ENCODE peak calls at places on chromosomes 16 and 17, in ten cellular contexts. I, X, F, V, Y, N, B, K, P and D are unnamed samples.

GRCh38 chr17:48639136-48639535 is 13.0 kb upstream of the HOXB9 start:
- DNase-seq in B (no peak), F (no peak), Y (no peak), P (no peak), K (no peak), V (no peak), N (no peak), X (no peak), I (no peak), D (no peak)

GRCh38 chr16:68786685-68787418 is 49.8 kb downstream of the CDH1 start:
- DNase-seq in P (no peak), I (peak; percentile 22), F (no peak), X (peak; percentile 89), Y (no peak), K (no peak), B (no peak), V (peak; percentile 41), N (no peak), D (no peak)

GRCh38 chr17:72305472-72305871 is 184.7 kb downstream of the SOX9 start:
- DNase-seq in F (no peak), X (no peak), V (no peak), I (no peak), B (no peak), P (no peak), K (no peak), Y (no peak), N (no peak), D (no peak)

GRCh38 chr17:28916302-28916934 is 13.5 kb upstream of the DHRS13 start:
- DNase-seq in X (peak; percentile 71), P (peak; percentile 50), B (no peak), N (peak; percentile 63), V (no peak), F (no peak), Y (no peak), K (peak; percentile 60), I (peak; percentile 36), D (no peak)

GRCh38 chr16:80804451-80805383 is at the start of gene CDYL2:
- DNase-seq in I (no peak), V (no peak), K (peak; percentile 65), P (no peak), Y (no peak), B (peak; percentile 77), N (peak; percentile 28), F (peak; percentile 80), X (peak; percentile 69), D (peak; percentile 70)

GRCh38 chr16:30180741-30181140 is 2.7 kb upstream of the CORO1A start:
- DNase-seq in P (no peak), F (no peak), I (no peak), Y (no peak), N (no peak), K (no peak), B (no peak), V (no peak), X (no peak), D (no peak)

GRCh38 chr17:6639651-6640535 is 618 bp downstream of the KIAA0753 start:
- DNase-seq in V (no peak), K (no peak), F (peak; percentile 73), X (peak; percentile 41), N (no peak), I (no peak), Y (no peak), B (no peak), P (peak; percentile 7), D (no peak)

GRCh38 chr17:27315322-27315721 is 21.4 kb downstream of the WSB1 start:
- DNase-seq in P (no peak), K (peak; percentile 67), N (no peak), Y (peak; percentile 75), X (peak; percentile 69), V (no peak), B (no peak), F (peak; percentile 85), I (peak; percentile 84), D (no peak)

GRCh38 chr16:47732806-47733150 is 271.6 kb downstream of the PHKB start:
- DNase-seq in I (no peak), P (peak; percentile 77), Y (no peak), B (no peak), N (peak; percentile 11), K (no peak), V (no peak), X (no peak), F (no peak), D (no peak)

DNA sequence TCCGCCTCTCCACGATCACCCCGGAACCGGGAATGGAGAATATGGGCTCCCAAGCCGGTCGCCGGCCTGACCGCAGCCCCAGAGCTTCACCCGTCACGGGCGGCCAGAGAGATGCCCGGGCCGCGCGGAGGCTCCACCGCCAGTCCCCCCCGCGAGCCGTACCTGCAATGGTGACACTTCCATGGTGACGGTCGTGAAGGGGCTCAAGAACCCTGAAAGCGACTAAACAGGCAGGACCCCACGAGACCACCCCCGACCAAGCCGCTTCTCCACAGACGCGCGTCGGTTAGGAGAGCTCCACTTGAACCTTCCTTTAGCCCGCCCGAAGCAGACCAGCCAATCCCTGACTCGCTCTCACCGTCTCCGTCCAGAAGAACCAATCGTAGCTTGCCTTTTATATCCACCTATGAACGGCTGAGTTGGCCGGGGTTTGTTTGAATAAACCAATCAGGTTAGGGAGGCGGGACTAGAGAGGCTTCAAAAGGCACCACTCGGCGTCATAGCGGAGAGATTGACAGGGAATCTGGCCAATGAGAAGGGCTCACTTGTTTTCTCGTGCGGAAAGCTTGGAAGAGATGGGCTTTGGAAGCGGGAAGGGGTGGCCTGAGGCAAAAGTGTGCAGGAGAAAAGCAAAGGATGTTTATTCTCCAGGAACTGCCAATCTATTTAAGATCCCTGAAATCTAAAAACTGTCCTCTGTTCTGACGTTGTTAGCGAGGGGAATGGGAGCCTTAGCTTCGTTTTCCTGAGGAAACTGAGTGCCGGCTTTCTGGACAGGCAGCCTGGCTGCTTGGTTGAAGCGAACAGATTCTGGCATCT is at the start of gene TOP2A:
- DNase-seq in N (peak; percentile 100), X (peak; percentile 98), B (peak; percentile 97), K (peak; percentile 99), P (peak; percentile 100), V (peak; percentile 100), Y (peak; percentile 98), F (peak; percentile 88), I (peak; percentile 97), D (peak; percentile 98)
- TF ChIP-seq POLR2A in N (peak; percentile 62), X (no peak), B (peak; percentile 78), K (no peak), P (peak; percentile 67), V (no peak), Y (no peak), F (no peak), I (no peak), D (peak; percentile 79)

DNA sequence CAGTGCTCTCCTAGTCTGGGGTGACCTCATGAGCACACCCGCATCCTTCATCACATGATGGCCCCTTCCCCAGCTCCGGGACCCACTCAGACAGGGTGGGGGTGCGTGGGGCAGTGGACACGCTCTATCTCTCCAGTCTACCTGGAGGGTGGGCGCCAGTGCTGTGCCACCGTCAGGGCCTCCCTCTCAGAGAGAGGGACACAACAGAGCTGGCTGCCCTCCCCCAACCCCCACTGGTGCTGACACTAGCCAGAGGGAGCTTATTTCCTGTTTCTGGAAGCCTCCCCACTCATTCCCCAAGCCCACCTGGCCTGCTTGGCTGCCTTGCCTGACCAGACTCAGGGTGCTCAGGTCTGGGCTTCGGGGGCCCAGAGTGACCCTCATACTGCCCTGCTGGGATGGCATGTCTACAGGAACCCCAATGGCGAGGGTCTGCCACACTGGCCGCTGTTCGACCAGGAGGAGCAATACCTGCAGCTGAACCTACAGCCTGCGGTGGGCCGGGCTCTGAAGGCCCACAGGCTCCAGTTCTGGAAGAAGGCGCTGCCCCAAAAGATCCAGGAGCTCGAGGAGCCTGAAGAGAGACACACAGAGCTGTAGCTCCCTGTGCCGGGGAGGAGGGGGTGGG is 8.2 kb downstream of the CES2 start:
- DNase-seq in Y (no peak), P (no peak), N (no peak), V (no peak), F (no peak), X (no peak), K (no peak), I (no peak), B (no peak), D (no peak)
- TF ChIP-seq POLR2A in Y (no peak), P (no peak), N (no peak), V (no peak), F (no peak), X (no peak), K (no peak), I (no peak), B (no peak), D (no peak)

DNA sequence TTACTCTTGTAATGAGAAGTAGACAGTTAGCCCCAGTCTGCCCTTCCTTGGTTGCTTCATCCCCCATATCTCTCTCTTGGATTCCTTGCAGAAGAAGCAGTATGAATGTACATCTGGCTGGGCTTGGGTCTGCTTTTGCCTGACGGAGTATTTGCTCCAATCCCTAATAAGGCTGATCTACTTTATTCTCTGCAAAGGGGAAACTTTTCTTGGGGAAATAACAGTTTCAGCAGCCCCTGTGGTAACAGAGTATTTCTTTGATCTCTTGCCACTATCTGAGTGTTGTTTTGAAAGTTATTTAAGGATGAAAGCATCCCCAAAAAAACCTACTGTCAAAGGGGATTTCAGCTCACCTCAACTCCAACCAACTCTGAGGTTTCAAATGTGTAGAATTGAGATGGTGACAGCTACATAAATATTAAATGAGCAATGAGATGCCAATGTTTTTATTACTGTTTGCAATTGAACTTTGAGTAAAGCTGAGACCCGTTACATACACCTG is 168.9 kb upstream of the NOG start:
- DNase-seq in P (no peak), B (no peak), N (no peak), Y (no peak), I (no peak), X (no peak), F (no peak), V (no peak), K (no peak), D (no peak)
- TF ChIP-seq POLR2A in P (no peak), B (no peak), N (no peak), Y (no peak), I (no peak), X (no peak), F (no peak), V (no peak), K (no peak), D (no peak)

GRCh38 chr16:74666010-74666421 is 661 bp downstream of the RFWD3 start:
- DNase-seq in N (no peak), F (no peak), Y (no peak), K (no peak), X (no peak), I (no peak), V (no peak), P (no peak), B (no peak), D (no peak)

GRCh38 chr16:74667215-74667765 is 613 bp upstream of the RFWD3 start:
- DNase-seq in K (peak; percentile 34), V (no peak), P (peak; percentile 57), X (peak; percentile 33), N (no peak), B (no peak), F (no peak), Y (no peak), I (peak; percentile 24), D (no peak)

GRCh38 chr16:74661064-74661463 is 5.6 kb downstream of the RFWD3 start:
- DNase-seq in N (no peak), X (no peak), I (no peak), V (no peak), Y (no peak), F (no peak), P (no peak), B (no peak), K (no peak), D (no peak)

GRCh38 chr16:74666425-74667214 is at the start of gene RFWD3:
- DNase-seq in B (peak; percentile 98), X (peak; percentile 98), K (peak; percentile 98), I (peak; percentile 96), V (peak; percentile 99), F (peak; percentile 96), N (peak; percentile 100), Y (peak; percentile 99), P (peak; percentile 98), D (peak; percentile 97)
- TF ChIP-seq POLR2A in B (peak; percentile 95), X (peak; percentile 22), K (no peak), I (peak; percentile 38), V (no peak), F (no peak), N (peak; percentile 85), Y (no peak), P (peak; percentile 88), D (peak; percentile 95)